ENCODE peak calls at places on chromosomes 11 and 22, in seven cellular contexts. V is activated effector memory CD4-positive, alpha-beta T cell treated with Interleukin-2 at 50 U/mL for 16 hours; D is stomach; P is ACHN; C is upper lobe of right lung; E is A549; Q is heart right ventricle. W is an unnamed sample.

GRCh38 chr11:123505546-123506299 is 75.7 kb downstream of the GRAMD1B start:
- DNase-seq in V (no peak), D (no peak), P (peak), C (no peak), E (no peak), Q (no peak), W (peak)

GRCh38 chr22:39665229-39665628 is 94.7 kb downstream of the CACNA1I start:
- DNase-seq in V (no peak), D (no peak), P (no peak), C (no peak), E (no peak), Q (no peak), W (no peak)

GRCh38 chr11:27183672-27184457 is 143.2 kb downstream of the BBOX1 start:
- DNase-seq in V (no peak), D (peak), P (peak), C (no peak), E (peak), Q (peak), W (no peak)

GRCh38 chr22:23500508-23501208 is 79.4 kb downstream of the IGLL1 start:
- DNase-seq in V (no peak), D (no peak), P (no peak), C (peak), E (no peak), Q (no peak), W (no peak)

GRCh38 chr11:26219506-26220117 is 112.3 kb upstream of the ANO3 start:
- DNase-seq in V (no peak), D (no peak), P (no peak), C (no peak), E (no peak), Q (no peak), W (no peak)

GRCh38 chr22:32758866-32759385 is 42.6 kb upstream of the TIMP3 start:
- DNase-seq in V (no peak), D (no peak), P (no peak), C (no peak), E (no peak), Q (no peak), W (no peak)

GRCh38 chr22:49487950-49488349 is 339.7 kb downstream of the BRD1 start:
- DNase-seq in V (no peak), D (no peak), P (peak), C (no peak), E (no peak), Q (no peak), W (no peak)

GRCh38 chr11:25734592-25735211 is 597.2 kb upstream of the ANO3 start:
- DNase-seq in V (no peak), D (no peak), P (peak), C (no peak), E (no peak), Q (no peak), W (no peak)

GRCh38 chr22:49269928-49270327 is 557.7 kb downstream of the BRD1 start:
- DNase-seq in V (no peak), D (peak), P (no peak), C (no peak), E (no peak), Q (no peak), W (no peak)

GRCh38 chr11:76790251-76790650 is 7.1 kb downstream of the TSKU start:
- DNase-seq in V (no peak), D (no peak), P (no peak), C (no peak), E (no peak), Q (no peak), W (no peak)

GRCh38 chr11:66889974-66890373 is 33.1 kb downstream of the LRFN4 start:
- DNase-seq in V (no peak), D (no peak), P (no peak), C (no peak), E (no peak), Q (no peak), W (no peak)

GRCh38 chr22:19970031-19970478 is 28.4 kb upstream of the TXNRD2 start:
- DNase-seq in V (no peak), D (no peak), P (no peak), C (no peak), E (no peak), Q (no peak), W (no peak)

GRCh38 chr11:133900176-133901105 is 55.1 kb upstream of the SPATA19 start:
- DNase-seq in V (no peak), D (peak), P (no peak), C (no peak), E (no peak), Q (no peak), W (peak)

GRCh38 chr11:61067782-61068181 is 34.5 kb upstream of the CD5 start:
- DNase-seq in V (no peak), D (no peak), P (no peak), C (no peak), E (no peak), Q (no peak), W (peak)

GRCh38 chr22:37197451-37198289 is 9.6 kb upstream of the C1QTNF6 start:
- DNase-seq in V (no peak), D (peak), P (peak), C (peak), E (peak), Q (no peak), W (no peak)

GRCh38 chr11:64186205-64187165 is 514 bp downstream of the STIP1 start:
- DNase-seq in V (peak), D (no peak), P (no peak), C (no peak), E (no peak), Q (no peak), W (no peak)

GRCh38 chr11:119728226-119728626 is 774 bp downstream of the NECTIN1 start:
- DNase-seq in V (no peak), D (no peak), P (no peak), C (peak), E (peak), Q (no peak), W (no peak)

GRCh38 chr11:111331711-111332479 is 33.5 kb downstream of the POU2AF3 start:
- DNase-seq in V (no peak), D (no peak), P (no peak), C (no peak), E (no peak), Q (no peak), W (no peak)

GRCh38 chr11:104897891-104898684 is at the start of gene CASP12:
- DNase-seq in V (no peak), D (no peak), P (no peak), C (no peak), E (no peak), Q (peak), W (no peak)

GRCh38 chr11:105181100-105181499 is 41.5 kb upstream of the CARD18 start:
- DNase-seq in V (no peak), D (no peak), P (no peak), C (no peak), E (no peak), Q (peak), W (no peak)

GRCh38 chr11:112834277-112834755 is 126.9 kb upstream of the NCAM1 start:
- DNase-seq in V (no peak), D (peak), P (no peak), C (peak), E (no peak), Q (peak), W (no peak)

GRCh38 chr11:74195828-74196227 is 24.7 kb downstream of the PPME1 start:
- DNase-seq in V (no peak), D (no peak), P (no peak), C (no peak), E (no peak), Q (no peak), W (no peak)

GRCh38 chr11:44094260-44094868 is 1.1 kb upstream of the EXT2 start:
- DNase-seq in V (peak), D (peak), P (peak), C (no peak), E (peak), Q (peak), W (peak)

GRCh38 chr11:17979770-17980371 is 33.0 kb downstream of the SERGEF start:
- DNase-seq in V (no peak), D (peak), P (peak), C (no peak), E (peak), Q (no peak), W (no peak)

GRCh38 chr22:47373648-47374272 is 611.3 kb downstream of the TBC1D22A start:
- DNase-seq in V (no peak), D (no peak), P (no peak), C (no peak), E (no peak), Q (no peak), W (no peak)

GRCh38 chr11:59273008-59273841 is 60.5 kb upstream of the MPEG1 start:
- DNase-seq in V (no peak), D (no peak), P (no peak), C (no peak), E (no peak), Q (no peak), W (no peak)

GRCh38 chr22:23071163-23072034 is 1.1 kb downstream of the GNAZ start:
- DNase-seq in V (no peak), D (no peak), P (no peak), C (peak), E (no peak), Q (no peak), W (no peak)

W was measured in lower leg skin.